ENCODE peak calls at places on chromosomes 16 and 17, in six cellular contexts. E is MM.1S, M is mucosa of descending colon, C is mammary epithelial cell, H is HFFc6, A is coronary artery. K is an unnamed sample.
A peak's percentile ranks its signal among the peaks of the same experiment; 100 is the strongest.

GRCh38 chr17:76527430-76528111 is 9.9 kb downstream of the CYGB start:
- DNase-seq in C (peak; percentile 62), H (no peak), M (peak; percentile 64), E (no peak), A (no peak), K (peak; percentile 54)

GRCh38 chr16:86925067-86925791 is 346.9 kb downstream of the FOXL1 start:
- DNase-seq in E (no peak), A (no peak), M (no peak), C (no peak), H (no peak), K (no peak)

GRCh38 chr16:22670551-22670970 is 143.4 kb upstream of the HS3ST2 start:
- DNase-seq in A (peak; percentile 73), H (no peak), E (no peak), M (no peak), C (no peak), K (peak; percentile 66)

GRCh38 chr17:77571562-77571981 is 386.9 kb upstream of the TNRC6C start:
- DNase-seq in H (no peak), C (no peak), A (no peak), E (no peak), M (no peak), K (no peak)

GRCh38 chr17:45849536-45849990 is 4.9 kb downstream of the SPPL2C start:
- DNase-seq in A (no peak), H (no peak), C (no peak), E (no peak), M (no peak), K (no peak)

GRCh38 chr17:37640016-37640415 is 3.2 kb downstream of the DDX52 start:
- DNase-seq in H (no peak), A (no peak), M (no peak), E (no peak), C (no peak), K (no peak)

GRCh38 chr16:86901483-86901882 is 323.1 kb downstream of the FOXL1 start:
- DNase-seq in A (no peak), M (no peak), E (no peak), C (peak; percentile 29), H (no peak), K (no peak)

GRCh38 chr17:55588858-55589257 is 77.6 kb upstream of the SMIM36 start:
- DNase-seq in H (peak; percentile 25), E (no peak), A (no peak), M (no peak), C (no peak), K (no peak)

GRCh38 chr17:55811536-55811935 is 60.7 kb downstream of the PCTP start:
- DNase-seq in E (no peak), C (no peak), H (no peak), M (no peak), A (no peak), K (no peak)

GRCh38 chr17:45307290-45308015 is 9.4 kb downstream of the MAP3K14 start:
- DNase-seq in H (peak; percentile 91), E (no peak), C (peak; percentile 78), A (no peak), M (peak; percentile 58), K (peak; percentile 66)

GRCh38 chr16:70611785-70612303 is 34.5 kb upstream of the IL34 start:
- DNase-seq in C (no peak), M (no peak), E (no peak), H (no peak), A (no peak), K (no peak)

GRCh38 chr17:63474174-63474913 is 2.5 kb upstream of the ACE start:
- DNase-seq in H (no peak), A (no peak), E (no peak), M (peak; percentile 63), C (no peak), K (no peak)

GRCh38 chr17:74159226-74159840 is 44.1 kb upstream of the RPL38 start:
- DNase-seq in C (no peak), A (no peak), H (no peak), M (no peak), E (no peak), K (no peak)

GRCh38 chr17:56114469-56114868 is 38.8 kb upstream of the ANKFN1 start:
- DNase-seq in H (no peak), E (no peak), C (no peak), A (no peak), M (no peak), K (no peak)

GRCh38 chr16:20409398-20410152 is at the start of gene ACSM5:
- DNase-seq in A (no peak), H (no peak), E (no peak), C (no peak), M (no peak), K (peak; percentile 33)

GRCh38 chr17:38616361-38616760 is 10.6 kb upstream of the SRCIN1 start:
- DNase-seq in A (no peak), H (no peak), C (no peak), M (no peak), E (no peak), K (no peak)

GRCh38 chr16:57694556-57695377 is at the start of gene DRC7:
- DNase-seq in C (peak; percentile 29), A (peak; percentile 69), M (peak; percentile 35), H (peak; percentile 24), E (no peak), K (peak; percentile 73)

GRCh38 chr16:5412721-5413120 is 315.1 kb upstream of the EEF2KMT start:
- DNase-seq in M (no peak), A (no peak), C (no peak), H (no peak), E (no peak), K (no peak)

GRCh38 chr16:2005646-2006045 is 4.0 kb downstream of the ZNF598 start:
- DNase-seq in A (no peak), M (peak; percentile 38), C (no peak), H (no peak), E (no peak), K (no peak)
- TF ChIP-seq CTCF in A (no peak), M (no peak), C (no peak), H (no peak), E (no peak), K (no peak)

DNA sequence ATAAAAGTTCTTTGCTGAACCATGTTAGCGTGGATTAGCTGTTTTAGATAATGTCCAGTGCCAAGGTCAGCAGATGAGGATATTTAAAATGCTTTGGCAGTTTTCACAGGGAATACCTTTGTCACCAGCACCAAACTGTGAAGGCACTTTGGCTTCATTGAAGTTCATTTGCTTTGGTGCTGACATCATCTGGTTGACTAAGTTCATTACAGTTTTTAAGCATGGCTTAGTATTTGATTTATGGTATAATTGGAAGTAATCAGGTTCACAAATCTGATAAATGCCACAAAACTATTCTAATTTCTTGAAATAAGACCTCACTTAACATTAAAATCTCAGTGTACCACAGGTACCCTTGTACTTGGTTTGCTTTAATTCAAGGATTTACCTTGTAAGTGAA is 4.3 kb downstream of the GID4 start:
- DNase-seq in M (no peak), E (no peak), H (peak; percentile 36), A (no peak), C (no peak), K (no peak)
- TF ChIP-seq CTCF in M (no peak), E (peak; percentile 24), H (peak; percentile 49), A (no peak), C (peak; percentile 39), K (peak; percentile 36)

GRCh38 chr17:49216953-49217650 is 6.6 kb downstream of the ABI3 start:
- DNase-seq in H (no peak), E (no peak), M (peak; percentile 69), C (no peak), A (no peak), K (no peak)

GRCh38 chr17:49219987-49220386 is 9.5 kb downstream of the ABI3 start:
- DNase-seq in H (no peak), M (no peak), C (no peak), E (no peak), A (no peak), K (no peak)

GRCh38 chr17:49217651-49218413 is 7.3 kb downstream of the ABI3 start:
- DNase-seq in H (no peak), E (no peak), A (no peak), M (peak; percentile 72), C (no peak), K (peak; percentile 84)

GRCh38 chr17:49216482-49216881 is 6.0 kb downstream of the ABI3 start:
- DNase-seq in C (no peak), M (peak; percentile 43), A (no peak), H (no peak), E (no peak), K (no peak)

DNA sequence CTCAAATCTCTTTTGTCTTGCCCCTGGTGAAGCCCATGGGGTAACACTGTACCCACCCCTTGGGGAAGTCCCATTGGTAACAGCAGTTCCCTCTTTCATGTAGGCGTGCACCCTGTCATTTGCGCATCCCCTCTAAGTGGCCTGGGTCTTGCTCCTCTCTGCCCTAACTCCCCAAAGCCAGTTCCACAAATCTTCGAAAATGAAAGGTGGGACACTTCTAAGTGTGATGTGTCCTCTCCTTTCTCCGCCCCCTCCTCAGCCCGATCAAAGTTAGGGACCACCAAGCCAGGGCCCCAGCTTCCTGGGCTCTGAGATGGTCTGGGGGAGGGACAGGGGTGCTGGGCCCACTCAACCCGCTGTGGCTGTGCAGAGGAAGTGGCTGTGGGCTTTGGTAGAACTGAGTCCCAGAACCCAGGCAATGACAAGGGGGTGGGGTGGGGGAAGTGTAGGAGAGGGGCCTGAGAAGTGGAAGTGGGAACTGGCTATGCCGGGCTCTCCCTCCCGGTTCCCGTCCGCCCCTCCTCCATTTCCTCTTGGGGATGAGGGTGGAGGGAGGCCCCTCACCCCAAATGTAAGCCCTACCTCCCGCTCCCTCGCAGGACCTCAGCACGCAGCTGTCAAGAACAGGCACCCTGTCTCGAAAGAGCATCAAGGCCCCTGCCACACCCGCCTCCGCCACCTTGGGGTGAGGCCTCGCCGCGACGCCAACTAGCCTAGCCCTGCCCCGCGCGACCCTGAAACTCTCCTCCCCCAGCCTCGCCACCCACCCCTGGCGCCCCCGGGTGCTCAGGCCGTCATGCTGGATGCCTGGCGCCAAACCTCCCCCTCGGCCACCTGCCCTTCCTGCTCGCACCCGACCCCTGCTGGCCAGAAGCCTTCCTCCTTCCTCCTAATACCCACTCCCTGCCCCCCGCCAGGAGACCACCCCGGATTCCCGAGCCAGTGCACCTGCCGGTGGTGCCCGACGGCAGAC is 8.7 kb downstream of the ABI3 start:
- DNase-seq in H (no peak), E (no peak), A (no peak), C (no peak), M (peak; percentile 66), K (peak; percentile 73)
- TF ChIP-seq CTCF in H (peak; percentile 45), E (peak; percentile 44), A (no peak), C (no peak), M (no peak), K (peak; percentile 61)

GRCh38 chr16:47142469-47143328 is 1.0 kb downstream of the NETO2 start:
- DNase-seq in M (no peak), E (peak; percentile 18), A (no peak), H (peak; percentile 10), C (peak; percentile 33), K (peak; percentile 56)

GRCh38 chr16:47144559-47144877 is 773 bp upstream of the NETO2 start:
- DNase-seq in H (no peak), E (no peak), A (no peak), C (no peak), M (no peak), K (no peak)

GRCh38 chr16:47141773-47142468 is 1.8 kb downstream of the NETO2 start:
- DNase-seq in E (peak; percentile 94), M (peak; percentile 91), H (peak; percentile 79), A (peak; percentile 81), C (peak; percentile 92), K (peak; percentile 79)

GRCh38 chr16:47143677-47144558 is at the start of gene NETO2:
- DNase-seq in E (peak; percentile 51), C (peak; percentile 58), H (peak; percentile 7), M (peak; percentile 81), A (no peak), K (peak; percentile 83)

DNA sequence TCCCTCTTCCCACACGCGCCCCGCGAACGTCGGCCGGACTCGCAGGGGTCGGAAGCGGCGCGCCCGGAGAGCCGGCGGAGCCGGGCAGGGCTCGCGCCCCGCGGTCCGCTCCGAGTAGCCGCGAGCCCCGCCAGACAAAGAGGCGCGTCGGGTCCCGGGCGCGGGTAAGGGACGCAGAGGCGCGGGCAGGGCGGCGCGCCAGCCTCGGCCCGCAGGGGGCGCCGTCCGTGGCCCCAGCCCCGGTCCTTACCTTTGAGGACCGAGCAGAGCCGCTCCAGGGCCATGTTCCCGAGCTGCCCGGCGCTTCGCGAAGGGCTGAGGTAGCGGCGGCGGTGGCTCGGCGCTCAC is 442 bp downstream of the NETO2 start:
- DNase-seq in M (peak; percentile 86), E (peak; percentile 79), H (peak; percentile 18), C (peak; percentile 73), A (no peak), K (peak; percentile 88)
- TF ChIP-seq CTCF in M (peak; percentile 71), E (peak; percentile 59), H (peak; percentile 88), C (peak; percentile 59), A (peak; percentile 29), K (peak; percentile 87)